ENCODE peak calls at places on chromosomes 16 and 17, in six cellular contexts. Y, R, A, F, T and Q are unnamed samples.

GRCh38 chr16:57446530-57447141 is 549 bp downstream of the CIAPIN1 start:
- DNase-seq in Y (no peak), R (peak), A (no peak), F (peak), T (peak), Q (no peak)

GRCh38 chr16:22335668-22336246 is 38.5 kb downstream of the POLR3E start:
- DNase-seq in Y (no peak), R (no peak), A (no peak), F (no peak), T (no peak), Q (no peak)

GRCh38 chr17:21686165-21687015 is 5.9 kb upstream of the KCNJ18 start:
- DNase-seq in Y (no peak), R (no peak), A (no peak), F (no peak), T (no peak), Q (no peak)

GRCh38 chr16:19583665-19584300 is 28.3 kb downstream of the VPS35L start:
- DNase-seq in Y (no peak), R (peak), A (no peak), F (no peak), T (peak), Q (no peak)

GRCh38 chr17:42436401-42436800 is 13.3 kb upstream of the CAVIN1 start:
- DNase-seq in Y (no peak), R (no peak), A (peak), F (peak), T (peak), Q (peak)

GRCh38 chr17:47987240-47987835 is 16.4 kb downstream of the CDK5RAP3 start:
- DNase-seq in Y (no peak), R (peak), A (no peak), F (peak), T (no peak), Q (no peak)

GRCh38 chr17:59829217-59830006 is 63.3 kb downstream of the TUBD1 start:
- DNase-seq in Y (no peak), R (no peak), A (peak), F (no peak), T (peak), Q (peak)

GRCh38 chr16:56547949-56548567 is 16.8 kb upstream of the MT4 start:
- DNase-seq in Y (no peak), R (no peak), A (no peak), F (no peak), T (peak), Q (no peak)

GRCh38 chr16:31081428-31082351 is 7.1 kb downstream of the PRSS53 start:
- DNase-seq in Y (no peak), R (no peak), A (no peak), F (peak), T (no peak), Q (no peak)